ENCODE peak calls at places on chromosomes 11 and 22, in five cellular contexts. H is mesothelial cell of epicardium, O is dorsolateral prefrontal cortex, N is breast epithelium, F is endothelial cell. V is an unnamed sample.

GRCh38 chr22:38455530-38456271 is 702 bp upstream of the KCNJ4 start:
- DNase-seq in F (peak; percentile 55), N (no peak), H (peak; percentile 52), O (no peak), V (no peak)

GRCh38 chr11:129814244-129814992 is 1.2 kb upstream of the TMEM45B start:
- DNase-seq in F (no peak), H (no peak), O (no peak), N (no peak), V (no peak)

GRCh38 chr11:84780689-84781293 is 846.4 kb downstream of the DLG2 start:
- DNase-seq in H (no peak), O (no peak), F (no peak), N (no peak), V (no peak)

GRCh38 chr22:25186140-25186539 is 13.5 kb upstream of the CRYBB3 start:
- DNase-seq in H (no peak), F (no peak), O (no peak), N (no peak), V (no peak)

GRCh38 chr22:41289681-41290080 is 3.7 kb upstream of the RANGAP1 start:
- DNase-seq in F (no peak), O (no peak), H (no peak), N (no peak), V (no peak)

GRCh38 chr11:2814751-2815150 is 70.8 kb downstream of the CDKN1C start:
- DNase-seq in N (no peak), O (no peak), F (no peak), H (no peak), V (no peak)

GRCh38 chr11:28657378-28658030 is 549.3 kb downstream of the METTL15 start:
- DNase-seq in H (no peak), N (no peak), O (no peak), F (no peak), V (no peak)

GRCh38 chr22:35605787-35606492 is 11.2 kb downstream of the MB start:
- DNase-seq in H (no peak), N (no peak), F (no peak), O (no peak), V (no peak)

GRCh38 chr11:17528181-17528691 is 16.0 kb downstream of the USH1C start:
- DNase-seq in O (peak; percentile 62), F (peak; percentile 84), H (no peak), N (no peak), V (no peak)

GRCh38 chr11:11808992-11809583 is 32.7 kb upstream of the USP47 start:
- DNase-seq in N (no peak), H (no peak), O (no peak), F (no peak), V (no peak)

GRCh38 chr11:32012066-32012465 is 78.8 kb upstream of the RCN1 start:
- DNase-seq in N (no peak), O (no peak), H (no peak), F (no peak), V (no peak)

GRCh38 chr11:123590296-123590912 is 64.0 kb downstream of the SCN3B start:
- DNase-seq in N (no peak), O (no peak), F (peak; percentile 45), H (no peak), V (no peak)

GRCh38 chr11:15276616-15277015 is 161.9 kb downstream of the INSC start:
- DNase-seq in N (no peak), H (no peak), O (no peak), F (peak; percentile 28), V (no peak)

GRCh38 chr11:57547854-57548377 is 10.5 kb downstream of the SMTNL1 start:
- DNase-seq in H (no peak), O (no peak), N (no peak), F (no peak), V (peak; percentile 33)

GRCh38 chr22:37314315-37315046 is 32.2 kb downstream of the CYTH4 start:
- DNase-seq in F (no peak), N (no peak), O (no peak), H (no peak), V (peak; percentile 34)

GRCh38 chr11:71179877-71180276 is 72.5 kb downstream of the SHANK2 start:
- DNase-seq in N (no peak), F (no peak), H (no peak), O (no peak), V (no peak)

GRCh38 chr11:8403310-8403709 is 139.6 kb upstream of the LMO1 start:
- DNase-seq in H (no peak), O (no peak), N (no peak), F (no peak), V (no peak)

GRCh38 chr11:405323-405975 is 9.3 kb downstream of the SIGIRR start:
- DNase-seq in O (peak; percentile 15), H (no peak), N (no peak), F (no peak), V (no peak)

GRCh38 chr11:65316311-65316978 is 1.8 kb downstream of the CDC42EP2 start:
- DNase-seq in N (no peak), O (no peak), F (peak; percentile 27), H (no peak), V (no peak)

GRCh38 chr22:29442976-29443375 is 4.6 kb downstream of the RFPL1 start:
- DNase-seq in O (no peak), F (no peak), N (no peak), H (no peak), V (no peak)

GRCh38 chr22:46801331-46801811 is 38.9 kb downstream of the TBC1D22A start:
- DNase-seq in O (no peak), N (peak; percentile 50), F (no peak), H (no peak), V (no peak)

GRCh38 chr11:4095509-4096230 is 1.1 kb downstream of the RRM1 start:
- DNase-seq in O (no peak), H (no peak), F (no peak), N (no peak), V (no peak)

GRCh38 chr22:44574057-44574456 is 76.0 kb upstream of the RTL6 start:
- DNase-seq in O (no peak), F (no peak), H (no peak), N (peak; percentile 55), V (no peak)

GRCh38 chr11:133809525-133810178 is 35.7 kb downstream of the SPATA19 start:
- DNase-seq in O (no peak), N (no peak), F (no peak), H (no peak), V (no peak)

GRCh38 chr22:49674479-49674830 is 153.2 kb downstream of the BRD1 start:
- DNase-seq in F (no peak), N (peak; percentile 20), H (no peak), O (no peak), V (no peak)

GRCh38 chr11:119051440-119052162 is 5.4 kb downstream of the HYOU1 start:
- DNase-seq in H (no peak), O (no peak), N (no peak), F (no peak), V (peak; percentile 47)

GRCh38 chr22:43487311-43488030 is 75.7 kb downstream of the MPPED1 start:
- DNase-seq in O (no peak), F (no peak), N (no peak), H (no peak), V (no peak)

GRCh38 chr11:100619484-100619883 is 67.6 kb upstream of the ARHGAP42 start:
- DNase-seq in O (no peak), N (no peak), F (no peak), H (no peak), V (no peak)

GRCh38 chr11:47765086-47765485 is 2.1 kb downstream of the FNBP4 start:
- DNase-seq in F (no peak), H (no peak), O (no peak), N (no peak), V (no peak)

GRCh38 chr11:114076974-114077373 is 17.5 kb downstream of the ZBTB16 start:
- DNase-seq in N (no peak), O (no peak), H (no peak), F (no peak), V (no peak)

GRCh38 chr11:102135256-102135655 is 25.0 kb downstream of the YAP1 start:
- DNase-seq in N (no peak), F (no peak), H (no peak), O (no peak), V (no peak)

GRCh38 chr11:68751331-68751856 is at the start of gene TESMIN:
- DNase-seq in O (peak; percentile 6), H (peak; percentile 92), N (peak; percentile 96), F (peak; percentile 95), V (peak; percentile 90)

GRCh38 chr22:25110846-25111578 is 88.6 kb upstream of the CRYBB3 start:
- DNase-seq in N (peak; percentile 85), O (peak; percentile 19), H (peak; percentile 65), F (peak; percentile 72), V (peak; percentile 34)

DNA sequence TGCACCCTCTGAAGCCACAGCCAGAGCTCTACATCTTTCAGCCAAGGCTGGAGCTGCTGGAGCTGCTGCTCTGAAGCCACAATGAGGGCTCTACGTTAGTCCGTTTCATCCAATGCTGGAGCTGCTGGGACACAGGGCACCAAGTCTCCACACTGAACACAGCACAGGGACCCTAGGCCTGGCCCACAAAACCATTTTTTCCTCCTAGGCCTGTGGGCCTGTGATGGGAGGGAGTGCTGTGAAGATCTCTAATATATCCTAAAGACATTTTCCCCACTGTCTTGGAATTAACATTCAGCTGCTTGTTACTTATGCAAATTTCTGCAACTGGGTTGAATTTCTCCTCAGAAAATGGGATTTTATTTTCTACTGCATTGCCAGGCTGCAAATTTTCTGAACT is 441.4 kb upstream of the FAT3 start:
- DNase-seq in H (no peak), F (no peak), N (no peak), O (no peak), V (no peak)
- TF ChIP-seq CTCF in H (no peak), F (no peak), N (no peak), O (no peak), V (no peak)

GRCh38 chr11:115672999-115673411 is 168.8 kb upstream of the CADM1 start:
- DNase-seq in N (no peak), H (no peak), F (no peak), O (no peak), V (no peak)
- TF ChIP-seq CTCF in N (no peak), H (no peak), F (no peak), O (no peak), V (no peak)

DNA sequence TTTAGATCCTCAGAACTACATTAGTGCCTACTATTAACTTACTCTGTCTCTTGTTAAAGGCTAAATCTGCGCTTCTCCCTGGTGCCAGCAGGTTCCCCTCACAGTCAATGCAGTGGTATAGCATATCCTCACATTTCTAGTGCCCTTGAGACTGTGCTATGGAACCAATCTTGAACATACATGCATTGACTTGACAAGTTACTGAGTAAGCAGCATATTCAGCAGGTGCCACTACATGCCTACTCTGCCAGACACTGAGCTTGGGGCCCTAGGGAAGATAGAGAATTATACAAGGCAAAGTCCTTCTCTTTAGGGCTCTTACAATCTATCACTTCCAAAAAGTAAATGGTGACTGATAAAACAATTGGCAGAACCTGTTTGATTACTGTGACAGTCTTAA is 3.2 kb downstream of the FUT4 start:
- DNase-seq in H (no peak), F (no peak), N (no peak), O (no peak), V (no peak)
- TF ChIP-seq CTCF in H (no peak), F (no peak), N (no peak), O (no peak), V (no peak)

GRCh38 chr11:72704028-72704782 is 30.0 kb upstream of the PDE2A start:
- DNase-seq in F (no peak), N (no peak), O (no peak), H (no peak), V (no peak)
- TF ChIP-seq CTCF in F (no peak), N (no peak), O (no peak), H (no peak), V (no peak)

V was measured in activated B cell treated with CpG ODN at 0.5 μM for 24 hours.